ENCODE peak calls at places on chromosome 2, in six cellular contexts. Y is left kidney, U is retina, Z is EL, D is AG08395, B is AG08396. N is an unnamed sample.

GRCh38 chr2:27203741-27204140 is 8.1 kb upstream of the ATRAID start:
- DNase-seq in Y (no peak), U (no peak), Z (no peak), D (no peak), B (no peak), N (no peak)

GRCh38 chr2:185255566-185255965 is 483.0 kb upstream of the FSIP2 start:
- DNase-seq in Y (no peak), U (no peak), Z (peak), D (no peak), B (no peak), N (no peak)

GRCh38 chr2:168490015-168490874 is 34.2 kb downstream of the CERS6 start:
- DNase-seq in Y (peak), U (no peak), Z (peak), D (peak), B (no peak), N (no peak)

GRCh38 chr2:170446078-170446477 is 268.1 kb downstream of the MYO3B start:
- DNase-seq in Y (no peak), U (no peak), Z (no peak), D (no peak), B (no peak), N (no peak)

GRCh38 chr2:200483729-200484198 is 26.1 kb downstream of the KCTD18 start:
- DNase-seq in Y (peak), U (no peak), Z (no peak), D (no peak), B (no peak), N (peak)

GRCh38 chr2:239208470-239209180 is 192.2 kb downstream of the HDAC4 start:
- DNase-seq in Y (peak), U (no peak), Z (no peak), D (no peak), B (no peak), N (no peak)

GRCh38 chr2:169265581-169265980 is 96.8 kb downstream of the LRP2 start:
- DNase-seq in Y (peak), U (no peak), Z (no peak), D (no peak), B (no peak), N (no peak)

GRCh38 chr2:70561893-70562292 is 8.3 kb upstream of the TGFA start:
- DNase-seq in Y (peak), U (no peak), Z (peak), D (peak), B (no peak), N (no peak)

GRCh38 chr2:40367032-40367431 is 84.9 kb downstream of the SLC8A1 start:
- DNase-seq in Y (no peak), U (peak), Z (no peak), D (no peak), B (no peak), N (no peak)

GRCh38 chr2:98805412-98806265 is 74.7 kb upstream of the MGAT4A start:
- DNase-seq in Y (peak), U (peak), Z (peak), D (peak), B (no peak), N (no peak)

GRCh38 chr2:179954026-179954425 is 53.1 kb downstream of the CWC22 start:
- DNase-seq in Y (no peak), U (no peak), Z (no peak), D (no peak), B (no peak), N (no peak)

GRCh38 chr2:240132651-240132980 is 3.5 kb downstream of the COPS9 start:
- DNase-seq in Y (no peak), U (no peak), Z (no peak), D (no peak), B (no peak), N (no peak)

GRCh38 chr2:160367887-160368286 is 125.7 kb downstream of the RBMS1 start:
- DNase-seq in Y (peak), U (no peak), Z (peak), D (peak), B (peak), N (no peak)

GRCh38 chr2:113974727-113975126 is 84.8 kb downstream of the ACTR3 start:
- DNase-seq in Y (peak), U (peak), Z (no peak), D (no peak), B (no peak), N (no peak)

GRCh38 chr2:232417489-232417888 is 10.8 kb downstream of the ALPG start:
- DNase-seq in Y (no peak), U (no peak), Z (no peak), D (no peak), B (no peak), N (no peak)

GRCh38 chr2:240913810-240914644 is 7.9 kb downstream of the CROCC2 start:
- DNase-seq in Y (peak), U (peak), Z (peak), D (peak), B (peak), N (peak)

GRCh38 chr2:114118088-114118487 is 228.2 kb downstream of the ACTR3 start:
- DNase-seq in Y (no peak), U (no peak), Z (no peak), D (no peak), B (no peak), N (no peak)

GRCh38 chr2:33272001-33272400 is 204.4 kb upstream of the RASGRP3 start:
- DNase-seq in Y (no peak), U (no peak), Z (no peak), D (no peak), B (no peak), N (no peak)

GRCh38 chr2:215619022-215619958 is 183.4 kb upstream of the FN1 start:
- DNase-seq in Y (peak), U (peak), Z (peak), D (no peak), B (no peak), N (peak)

GRCh38 chr2:225989809-225990208 is 590.3 kb downstream of the NYAP2 start:
- DNase-seq in Y (no peak), U (no peak), Z (no peak), D (no peak), B (no peak), N (no peak)

GRCh38 chr2:189379287-189379630 is 62.0 kb upstream of the WDR75 start:
- DNase-seq in Y (peak), U (no peak), Z (peak), D (peak), B (peak), N (no peak)

GRCh38 chr2:195531754-195532153 is 125.3 kb upstream of the SLC39A10 start:
- DNase-seq in Y (no peak), U (no peak), Z (no peak), D (peak), B (no peak), N (no peak)

GRCh38 chr2:240424341-240425235 is 10.9 kb upstream of the GPC1 start:
- DNase-seq in Y (no peak), U (no peak), Z (no peak), D (no peak), B (no peak), N (no peak)

GRCh38 chr2:26635401-26635800 is 5.8 kb downstream of the CIB4 start:
- DNase-seq in Y (no peak), U (no peak), Z (no peak), D (no peak), B (no peak), N (no peak)